ENCODE peak calls at places on chromosomes 5 and 9, in six cellular contexts. One of them, this sample, is unnamed.

GRCh38 chr5:126926152-126926551 is 104.2 kb downstream of the MARCHF3 start:
- DNase-seq in aorta: no peak
- DNase-seq in Peyer's patch: no peak
- DNase-seq in heart left ventricle: no peak
- DNase-seq in stomach: no peak
- DNase-seq in astrocyte: no peak
- DNase-seq in this sample: no peak

GRCh38 chr5:123483446-123484077 is 28.4 kb upstream of the CSNK1G3 start:
- DNase-seq in aorta: no peak
- DNase-seq in Peyer's patch: no peak
- DNase-seq in heart left ventricle: no peak
- DNase-seq in stomach: no peak
- DNase-seq in astrocyte: no peak
- DNase-seq in this sample: no peak

GRCh38 chr9:134853893-134854292 is 26.7 kb upstream of the FCN2 start:
- DNase-seq in aorta: peak; percentile 34
- DNase-seq in Peyer's patch: no peak
- DNase-seq in heart left ventricle: no peak
- DNase-seq in stomach: no peak
- DNase-seq in astrocyte: no peak
- DNase-seq in this sample: no peak

GRCh38 chr9:97480749-97481148 is 20.7 kb upstream of the TMOD1 start:
- DNase-seq in aorta: no peak
- DNase-seq in Peyer's patch: no peak
- DNase-seq in heart left ventricle: no peak
- DNase-seq in stomach: no peak
- DNase-seq in astrocyte: no peak
- DNase-seq in this sample: no peak

GRCh38 chr9:98567540-98568233 is 141.0 kb downstream of the GABBR2 start:
- DNase-seq in aorta: no peak
- DNase-seq in Peyer's patch: no peak
- DNase-seq in heart left ventricle: no peak
- DNase-seq in stomach: no peak
- DNase-seq in astrocyte: no peak
- DNase-seq in this sample: no peak

GRCh38 chr5:132483661-132484385 is 6.8 kb downstream of the IRF1 start:
- DNase-seq in aorta: peak; percentile 44
- DNase-seq in Peyer's patch: peak; percentile 37
- DNase-seq in heart left ventricle: no peak
- DNase-seq in stomach: peak; percentile 20
- DNase-seq in astrocyte: no peak
- DNase-seq in this sample: peak; percentile 38

GRCh38 chr5:61409568-61409967 is 77.5 kb downstream of the ZSWIM6 start:
- DNase-seq in aorta: no peak
- DNase-seq in Peyer's patch: no peak
- DNase-seq in heart left ventricle: no peak
- DNase-seq in stomach: no peak
- DNase-seq in astrocyte: peak; percentile 97
- DNase-seq in this sample: no peak

GRCh38 chr9:127862075-127863011 is 7.9 kb upstream of the ENG start:
- DNase-seq in aorta: peak; percentile 86
- DNase-seq in Peyer's patch: peak; percentile 71
- DNase-seq in heart left ventricle: peak; percentile 93
- DNase-seq in stomach: peak; percentile 57
- DNase-seq in astrocyte: no peak
- DNase-seq in this sample: no peak

GRCh38 chr5:61052870-61053269 is 107.9 kb downstream of the NDUFAF2 start:
- DNase-seq in aorta: no peak
- DNase-seq in Peyer's patch: no peak
- DNase-seq in heart left ventricle: no peak
- DNase-seq in stomach: no peak
- DNase-seq in astrocyte: peak; percentile 91
- DNase-seq in this sample: no peak

GRCh38 chr9:94650924-94651323 is 11.6 kb upstream of the FBP1 start:
- DNase-seq in aorta: no peak
- DNase-seq in Peyer's patch: no peak
- DNase-seq in heart left ventricle: no peak
- DNase-seq in stomach: no peak
- DNase-seq in astrocyte: no peak
- DNase-seq in this sample: no peak

GRCh38 chr5:36152324-36153298 is 700 bp downstream of the SKP2 start:
- DNase-seq in aorta: no peak
- DNase-seq in Peyer's patch: no peak
- DNase-seq in heart left ventricle: no peak
- DNase-seq in stomach: no peak
- DNase-seq in astrocyte: peak; percentile 32
- DNase-seq in this sample: no peak

GRCh38 chr9:70110194-70111041 is 66.8 kb downstream of the MAMDC2 start:
- DNase-seq in aorta: no peak
- DNase-seq in Peyer's patch: no peak
- DNase-seq in heart left ventricle: no peak
- DNase-seq in stomach: no peak
- DNase-seq in astrocyte: peak; percentile 50
- DNase-seq in this sample: no peak

GRCh38 chr5:112142769-112143270 is 276.3 kb downstream of the EPB41L4A start:
- DNase-seq in aorta: no peak
- DNase-seq in Peyer's patch: no peak
- DNase-seq in heart left ventricle: peak; percentile 46
- DNase-seq in stomach: no peak
- DNase-seq in astrocyte: peak; percentile 67
- DNase-seq in this sample: no peak

DNA sequence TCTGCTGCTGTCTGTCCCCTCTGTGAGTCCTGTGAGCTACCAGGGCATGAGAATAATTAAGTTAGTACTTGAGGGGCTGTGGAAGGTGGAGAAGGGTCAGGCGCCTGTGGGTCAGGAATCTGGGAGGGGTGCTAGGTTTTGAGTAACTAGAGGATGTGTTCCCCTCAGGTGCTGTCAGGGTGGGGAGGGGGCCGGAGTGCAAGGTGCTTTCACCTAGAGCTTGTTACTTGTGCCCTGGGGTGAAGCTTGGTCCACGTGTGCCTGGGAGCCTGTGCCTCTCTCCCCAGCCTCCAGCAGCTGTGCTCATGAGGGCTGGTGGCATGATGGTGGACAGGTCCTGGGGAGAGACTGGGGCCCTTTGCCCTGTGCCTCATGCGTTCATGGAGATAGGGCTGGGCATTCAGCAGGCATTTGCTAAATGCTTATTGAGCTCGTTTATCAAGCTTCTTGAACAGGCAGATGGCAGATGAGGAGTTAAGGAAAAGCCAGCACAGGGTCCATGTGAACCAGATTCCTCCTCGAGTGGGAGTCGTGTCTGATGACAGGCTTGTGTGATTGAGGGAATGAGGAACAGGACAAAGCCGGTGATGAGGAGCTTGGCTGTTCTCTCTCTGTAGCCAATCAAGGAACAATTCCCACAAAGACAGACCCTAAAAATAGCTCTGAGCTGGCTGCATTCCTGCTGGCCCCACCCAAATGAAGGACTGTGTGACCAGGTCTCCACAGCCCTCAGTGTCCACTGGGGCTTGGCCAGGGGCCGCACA is 40.9 kb downstream of the CACNA1B start:
- DNase-seq in aorta: no peak
- DNase-seq in Peyer's patch: no peak
- DNase-seq in heart left ventricle: no peak
- DNase-seq in stomach: no peak
- DNase-seq in astrocyte: no peak
- DNase-seq in this sample: no peak
- H3K27ac ChIP-seq in aorta: no peak overlapping the region
- H3K27ac ChIP-seq in Peyer's patch: no peak overlapping the region
- H3K27ac ChIP-seq in heart left ventricle: no peak overlapping the region
- H3K27ac ChIP-seq in stomach: no peak overlapping the region
- H3K27ac ChIP-seq in astrocyte: no peak overlapping the region
- H3K27ac ChIP-seq in this sample: no peak overlapping the region

DNA sequence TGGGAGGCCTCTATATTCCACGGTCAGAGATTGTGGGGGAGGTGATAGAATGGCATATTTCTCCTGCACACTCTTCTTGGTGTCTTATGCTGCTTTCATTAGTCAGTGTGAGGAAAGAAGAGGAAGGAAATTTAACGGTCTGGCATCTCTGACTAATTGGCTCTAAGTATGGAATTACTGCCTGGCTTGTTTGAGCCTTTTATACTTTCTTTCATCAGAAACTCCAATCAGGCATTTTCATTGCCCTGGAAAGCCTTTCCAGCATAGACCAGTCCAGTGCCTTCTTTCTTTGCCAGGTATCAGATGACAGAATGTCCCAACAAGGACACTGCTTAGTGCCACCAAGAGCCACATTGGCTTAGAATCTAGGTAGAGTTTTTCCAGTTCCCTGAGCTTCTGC is 30.2 kb downstream of the CYSTM1 start:
- DNase-seq in aorta: no peak
- DNase-seq in Peyer's patch: no peak
- DNase-seq in heart left ventricle: no peak
- DNase-seq in stomach: no peak
- DNase-seq in astrocyte: peak; percentile 14
- DNase-seq in this sample: no peak
- H3K27ac ChIP-seq in aorta: no peak overlapping the region
- H3K27ac ChIP-seq in Peyer's patch: no peak overlapping the region
- H3K27ac ChIP-seq in heart left ventricle: peak overlapping the region; percentile 41
- H3K27ac ChIP-seq in stomach: peak overlapping the region; percentile 59
- H3K27ac ChIP-seq in astrocyte: no peak overlapping the region
- H3K27ac ChIP-seq in this sample: no peak overlapping the region

GRCh38 chr5:173010547-173011464 is 27.2 kb downstream of the ATP6V0E1 start:
- DNase-seq in aorta: no peak
- DNase-seq in Peyer's patch: no peak
- DNase-seq in heart left ventricle: peak; percentile 65
- DNase-seq in stomach: peak; percentile 62
- DNase-seq in astrocyte: no peak
- DNase-seq in this sample: no peak
- H3K27ac ChIP-seq in aorta: no peak overlapping the region
- H3K27ac ChIP-seq in Peyer's patch: no peak overlapping the region
- H3K27ac ChIP-seq in heart left ventricle: peak overlapping the region; percentile 44
- H3K27ac ChIP-seq in stomach: peak overlapping the region; percentile 80
- H3K27ac ChIP-seq in astrocyte: no peak overlapping the region
- H3K27ac ChIP-seq in this sample: peak overlapping the region; percentile 33

DNA sequence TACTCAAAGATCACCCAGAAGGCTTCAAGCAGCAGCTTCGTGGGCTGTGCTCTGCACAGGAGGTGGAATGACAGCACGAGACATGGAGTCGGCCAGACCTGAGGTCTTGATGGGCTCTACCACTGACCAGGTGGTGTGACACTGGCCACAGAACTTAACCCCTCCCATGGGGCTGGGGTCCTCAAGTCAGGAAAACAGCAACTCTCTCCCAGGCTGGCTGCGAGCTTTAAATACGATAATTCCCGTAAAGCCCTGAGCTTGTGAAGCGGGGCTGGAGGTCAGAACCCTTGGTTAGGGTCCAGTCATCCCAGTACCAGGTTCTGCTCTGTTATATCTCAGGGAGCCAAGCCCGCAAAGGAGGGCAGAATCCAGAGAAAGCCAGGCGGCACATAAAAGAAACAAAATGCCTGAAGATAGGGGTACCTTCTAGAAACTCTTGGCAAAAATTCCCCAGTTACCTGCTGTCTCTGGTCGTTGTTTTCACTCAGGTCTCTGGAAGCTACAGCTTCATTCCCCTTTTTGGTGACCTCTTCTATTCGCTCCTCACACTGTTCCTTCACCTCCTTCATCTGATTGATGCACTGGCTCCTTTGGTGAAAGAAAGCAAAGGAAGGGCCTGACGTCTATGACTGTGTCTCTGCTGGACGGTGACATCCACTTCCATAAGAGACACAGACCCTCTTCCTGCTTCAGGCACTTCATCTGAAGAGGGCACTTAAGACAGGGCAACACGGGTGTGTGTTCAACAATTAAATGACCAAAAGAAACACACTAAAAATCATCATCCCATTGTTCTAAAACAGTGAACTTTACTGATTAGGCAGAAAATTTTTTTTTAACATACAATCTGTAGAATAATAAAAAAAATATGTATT is 58.8 kb downstream of the GOLM1 start:
- DNase-seq in aorta: no peak
- DNase-seq in Peyer's patch: no peak
- DNase-seq in heart left ventricle: no peak
- DNase-seq in stomach: no peak
- DNase-seq in astrocyte: no peak
- DNase-seq in this sample: no peak
- H3K27ac ChIP-seq in aorta: no peak overlapping the region
- H3K27ac ChIP-seq in Peyer's patch: no peak overlapping the region
- H3K27ac ChIP-seq in heart left ventricle: no peak overlapping the region
- H3K27ac ChIP-seq in stomach: no peak overlapping the region
- H3K27ac ChIP-seq in astrocyte: no peak overlapping the region
- H3K27ac ChIP-seq in this sample: no peak overlapping the region